ENCODE peak calls at places on chromosomes 4 and X, in ten cellular contexts. One of them, this sample, is unnamed.

GRCh38 chrX:10329984-10330383 is 173.2 kb downstream of the CLCN4 start:
- DNase-seq in OCI-LY7: no peak
- DNase-seq in mucosa of descending colon: no peak
- DNase-seq in H9: no peak
- DNase-seq in SK-N-SH: no peak
- DNase-seq in heart right ventricle: no peak
- DNase-seq in upper lobe of right lung: no peak
- DNase-seq in iPS DF 6.9: no peak
- DNase-seq in transverse colon: no peak
- DNase-seq in neural progenitor cell: no peak
- DNase-seq in this sample: no peak

GRCh38 chr4:108700358-108700757 is 50.0 kb downstream of the OSTC start:
- DNase-seq in OCI-LY7: no peak
- DNase-seq in mucosa of descending colon: no peak
- DNase-seq in H9: no peak
- DNase-seq in SK-N-SH: peak; percentile 17
- DNase-seq in heart right ventricle: no peak
- DNase-seq in upper lobe of right lung: no peak
- DNase-seq in iPS DF 6.9: no peak
- DNase-seq in transverse colon: no peak
- DNase-seq in neural progenitor cell: no peak
- DNase-seq in this sample: no peak

GRCh38 chrX:53089224-53089842 is 4.6 kb upstream of the KANTR start:
- DNase-seq in OCI-LY7: peak; percentile 58
- DNase-seq in mucosa of descending colon: no peak
- DNase-seq in H9: no peak
- DNase-seq in SK-N-SH: peak; percentile 66
- DNase-seq in heart right ventricle: peak; percentile 34
- DNase-seq in upper lobe of right lung: no peak
- DNase-seq in iPS DF 6.9: no peak
- DNase-seq in transverse colon: peak; percentile 65
- DNase-seq in neural progenitor cell: peak; percentile 52
- DNase-seq in this sample: no peak

GRCh38 chr4:56686537-56687231 is 5.6 kb upstream of the HOPX start:
- DNase-seq in OCI-LY7: no peak
- DNase-seq in mucosa of descending colon: no peak
- DNase-seq in H9: no peak
- DNase-seq in SK-N-SH: no peak
- DNase-seq in heart right ventricle: no peak
- DNase-seq in upper lobe of right lung: no peak
- DNase-seq in iPS DF 6.9: no peak
- DNase-seq in transverse colon: no peak
- DNase-seq in neural progenitor cell: no peak
- DNase-seq in this sample: no peak

GRCh38 chrX:40418413-40419195 is 162.2 kb upstream of the ATP6AP2 start:
- DNase-seq in OCI-LY7: no peak
- DNase-seq in mucosa of descending colon: no peak
- DNase-seq in H9: no peak
- DNase-seq in SK-N-SH: no peak
- DNase-seq in heart right ventricle: no peak
- DNase-seq in upper lobe of right lung: no peak
- DNase-seq in iPS DF 6.9: no peak
- DNase-seq in transverse colon: no peak
- DNase-seq in neural progenitor cell: no peak
- DNase-seq in this sample: peak; percentile 11

GRCh38 chr4:124396333-124396732 is 316.2 kb downstream of the ANKRD50 start:
- DNase-seq in OCI-LY7: no peak
- DNase-seq in mucosa of descending colon: no peak
- DNase-seq in H9: no peak
- DNase-seq in SK-N-SH: no peak
- DNase-seq in heart right ventricle: no peak
- DNase-seq in upper lobe of right lung: no peak
- DNase-seq in iPS DF 6.9: no peak
- DNase-seq in transverse colon: no peak
- DNase-seq in neural progenitor cell: no peak
- DNase-seq in this sample: no peak

GRCh38 chrX:46959101-46959500 is 46.9 kb downstream of the JADE3 start:
- DNase-seq in OCI-LY7: no peak
- DNase-seq in mucosa of descending colon: no peak
- DNase-seq in H9: no peak
- DNase-seq in SK-N-SH: no peak
- DNase-seq in heart right ventricle: no peak
- DNase-seq in upper lobe of right lung: no peak
- DNase-seq in iPS DF 6.9: no peak
- DNase-seq in transverse colon: no peak
- DNase-seq in neural progenitor cell: no peak
- DNase-seq in this sample: no peak

GRCh38 chr4:184472540-184473264 is 1.6 kb downstream of the IRF2 start:
- DNase-seq in OCI-LY7: peak; percentile 81
- DNase-seq in mucosa of descending colon: peak; percentile 95
- DNase-seq in H9: peak; percentile 53
- DNase-seq in SK-N-SH: peak; percentile 87
- DNase-seq in heart right ventricle: peak; percentile 81
- DNase-seq in upper lobe of right lung: peak; percentile 94
- DNase-seq in iPS DF 6.9: no peak
- DNase-seq in transverse colon: peak; percentile 92
- DNase-seq in neural progenitor cell: peak; percentile 86
- DNase-seq in this sample: peak; percentile 29

GRCh38 chr4:109921384-109921808 is 8.7 kb downstream of the EGF start:
- DNase-seq in OCI-LY7: no peak
- DNase-seq in mucosa of descending colon: no peak
- DNase-seq in H9: peak; percentile 37
- DNase-seq in SK-N-SH: no peak
- DNase-seq in heart right ventricle: no peak
- DNase-seq in upper lobe of right lung: no peak
- DNase-seq in iPS DF 6.9: no peak
- DNase-seq in transverse colon: no peak
- DNase-seq in neural progenitor cell: peak; percentile 90
- DNase-seq in this sample: no peak

GRCh38 chrX:69109706-69110635 is 55.3 kb downstream of the PJA1 start:
- DNase-seq in OCI-LY7: no peak
- DNase-seq in mucosa of descending colon: no peak
- DNase-seq in H9: peak; percentile 33
- DNase-seq in SK-N-SH: no peak
- DNase-seq in heart right ventricle: no peak
- DNase-seq in upper lobe of right lung: no peak
- DNase-seq in iPS DF 6.9: no peak
- DNase-seq in transverse colon: no peak
- DNase-seq in neural progenitor cell: peak; percentile 50
- DNase-seq in this sample: no peak

GRCh38 chr4:7554885-7555284 is 120.2 kb upstream of the PSAPL1 start:
- DNase-seq in OCI-LY7: no peak
- DNase-seq in mucosa of descending colon: no peak
- DNase-seq in H9: no peak
- DNase-seq in SK-N-SH: no peak
- DNase-seq in heart right ventricle: no peak
- DNase-seq in upper lobe of right lung: no peak
- DNase-seq in iPS DF 6.9: no peak
- DNase-seq in transverse colon: no peak
- DNase-seq in neural progenitor cell: no peak
- DNase-seq in this sample: no peak

GRCh38 chr4:22301253-22301652 is 214.6 kb downstream of the ADGRA3 start:
- DNase-seq in OCI-LY7: no peak
- DNase-seq in mucosa of descending colon: no peak
- DNase-seq in H9: no peak
- DNase-seq in SK-N-SH: no peak
- DNase-seq in heart right ventricle: no peak
- DNase-seq in upper lobe of right lung: no peak
- DNase-seq in iPS DF 6.9: no peak
- DNase-seq in transverse colon: no peak
- DNase-seq in neural progenitor cell: no peak
- DNase-seq in this sample: no peak

GRCh38 chrX:110992611-110993010 is 103.4 kb upstream of the PAK3 start:
- DNase-seq in OCI-LY7: peak; percentile 9
- DNase-seq in mucosa of descending colon: no peak
- DNase-seq in H9: peak; percentile 67
- DNase-seq in SK-N-SH: peak; percentile 24
- DNase-seq in heart right ventricle: no peak
- DNase-seq in upper lobe of right lung: no peak
- DNase-seq in iPS DF 6.9: peak; percentile 18
- DNase-seq in transverse colon: no peak
- DNase-seq in neural progenitor cell: peak; percentile 65
- DNase-seq in this sample: peak; percentile 13

GRCh38 chr4:47213971-47214370 is 182.6 kb downstream of the GABRB1 start:
- DNase-seq in OCI-LY7: no peak
- DNase-seq in mucosa of descending colon: no peak
- DNase-seq in H9: no peak
- DNase-seq in SK-N-SH: no peak
- DNase-seq in heart right ventricle: no peak
- DNase-seq in upper lobe of right lung: no peak
- DNase-seq in iPS DF 6.9: no peak
- DNase-seq in transverse colon: no peak
- DNase-seq in neural progenitor cell: no peak
- DNase-seq in this sample: no peak

GRCh38 chr4:13243152-13243551 is 241.0 kb downstream of the RAB28 start:
- DNase-seq in OCI-LY7: no peak
- DNase-seq in mucosa of descending colon: no peak
- DNase-seq in H9: no peak
- DNase-seq in SK-N-SH: no peak
- DNase-seq in heart right ventricle: no peak
- DNase-seq in upper lobe of right lung: no peak
- DNase-seq in iPS DF 6.9: no peak
- DNase-seq in transverse colon: no peak
- DNase-seq in neural progenitor cell: no peak
- DNase-seq in this sample: no peak

GRCh38 chr4:88614058-88614457 is 21.8 kb downstream of the HERC3 start:
- DNase-seq in OCI-LY7: no peak
- DNase-seq in mucosa of descending colon: no peak
- DNase-seq in H9: no peak
- DNase-seq in SK-N-SH: no peak
- DNase-seq in heart right ventricle: no peak
- DNase-seq in upper lobe of right lung: no peak
- DNase-seq in iPS DF 6.9: no peak
- DNase-seq in transverse colon: no peak
- DNase-seq in neural progenitor cell: no peak
- DNase-seq in this sample: no peak

GRCh38 chr4:88610771-88611170 is 18.5 kb downstream of the HERC3 start:
- DNase-seq in OCI-LY7: no peak
- DNase-seq in mucosa of descending colon: no peak
- DNase-seq in H9: no peak
- DNase-seq in SK-N-SH: no peak
- DNase-seq in heart right ventricle: peak; percentile 50
- DNase-seq in upper lobe of right lung: no peak
- DNase-seq in iPS DF 6.9: no peak
- DNase-seq in transverse colon: no peak
- DNase-seq in neural progenitor cell: no peak
- DNase-seq in this sample: no peak

GRCh38 chr4:88616275-88616996 is 24.2 kb downstream of the HERC3 start:
- DNase-seq in OCI-LY7: no peak
- DNase-seq in mucosa of descending colon: no peak
- DNase-seq in H9: no peak
- DNase-seq in SK-N-SH: no peak
- DNase-seq in heart right ventricle: no peak
- DNase-seq in upper lobe of right lung: no peak
- DNase-seq in iPS DF 6.9: no peak
- DNase-seq in transverse colon: no peak
- DNase-seq in neural progenitor cell: no peak
- DNase-seq in this sample: no peak

GRCh38 chr4:88609387-88609786 is 17.1 kb downstream of the HERC3 start:
- DNase-seq in OCI-LY7: no peak
- DNase-seq in mucosa of descending colon: no peak
- DNase-seq in H9: no peak
- DNase-seq in SK-N-SH: no peak
- DNase-seq in heart right ventricle: no peak
- DNase-seq in upper lobe of right lung: no peak
- DNase-seq in iPS DF 6.9: no peak
- DNase-seq in transverse colon: no peak
- DNase-seq in neural progenitor cell: no peak
- DNase-seq in this sample: no peak

DNA sequence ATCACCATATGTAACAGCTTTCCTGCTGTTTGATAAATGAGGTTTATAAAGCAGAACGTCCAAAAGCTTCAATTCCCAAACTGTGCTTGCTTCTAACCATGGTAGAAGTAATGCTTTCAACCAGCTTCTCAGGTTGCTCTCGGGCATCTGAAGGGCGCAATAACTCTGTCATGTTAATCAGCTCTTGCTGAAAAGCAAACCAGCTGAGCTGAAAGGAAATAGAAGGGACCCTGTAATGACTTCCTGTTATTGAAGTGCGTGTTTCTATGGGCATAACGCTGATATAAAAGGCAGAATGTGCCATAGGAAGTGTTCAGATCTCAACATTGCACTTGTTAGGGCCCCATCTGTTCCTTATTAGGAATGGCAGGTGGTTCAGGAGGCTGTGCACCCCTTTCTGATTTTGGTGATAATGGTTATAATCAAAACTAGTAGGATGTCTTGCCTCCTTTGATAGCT is 21.2 kb downstream of the HERC3 start:
- DNase-seq in OCI-LY7: peak; percentile 41
- DNase-seq in mucosa of descending colon: no peak
- DNase-seq in H9: no peak
- DNase-seq in SK-N-SH: no peak
- DNase-seq in heart right ventricle: no peak
- DNase-seq in upper lobe of right lung: no peak
- DNase-seq in iPS DF 6.9: no peak
- DNase-seq in transverse colon: no peak
- DNase-seq in neural progenitor cell: no peak
- DNase-seq in this sample: peak; percentile 84
- H3K4me1 ChIP-seq in OCI-LY7: peaks cover 10% of the 10 kb centered on the region
- H3K4me1 ChIP-seq in mucosa of descending colon: peaks cover 17% of the 10 kb centered on the region
- H3K4me1 ChIP-seq in H9: peaks cover 4% of the 10 kb centered on the region
- H3K4me1 ChIP-seq in SK-N-SH: peaks cover 28% of the 10 kb centered on the region
- H3K4me1 ChIP-seq in heart right ventricle: peaks cover 94% of the 10 kb centered on the region
- H3K4me1 ChIP-seq in upper lobe of right lung: peaks cover 37% of the 10 kb centered on the region
- H3K4me1 ChIP-seq in iPS DF 6.9: no peaks in the 10 kb centered on the region
- H3K4me1 ChIP-seq in transverse colon: peaks cover 38% of the 10 kb centered on the region
- H3K4me1 ChIP-seq in neural progenitor cell: peaks cover 7% of the 10 kb centered on the region
- H3K4me1 ChIP-seq in this sample: peaks cover 67% of the 10 kb centered on the region

GRCh38 chr4:152661649-152662048 is 18.1 kb downstream of the TMEM154 start:
- DNase-seq in OCI-LY7: peak; percentile 35
- DNase-seq in mucosa of descending colon: no peak
- DNase-seq in H9: no peak
- DNase-seq in SK-N-SH: no peak
- DNase-seq in heart right ventricle: no peak
- DNase-seq in upper lobe of right lung: no peak
- DNase-seq in iPS DF 6.9: no peak
- DNase-seq in transverse colon: no peak
- DNase-seq in neural progenitor cell: no peak
- DNase-seq in this sample: no peak
- H3K4me1 ChIP-seq in OCI-LY7: peaks cover 76% of the 10 kb centered on the region
- H3K4me1 ChIP-seq in mucosa of descending colon: no peaks in the 10 kb centered on the region
- H3K4me1 ChIP-seq in H9: peaks cover 5% of the 10 kb centered on the region
- H3K4me1 ChIP-seq in SK-N-SH: no peaks in the 10 kb centered on the region
- H3K4me1 ChIP-seq in heart right ventricle: no peaks in the 10 kb centered on the region
- H3K4me1 ChIP-seq in upper lobe of right lung: no peaks in the 10 kb centered on the region
- H3K4me1 ChIP-seq in iPS DF 6.9: peaks cover 2% of the 10 kb centered on the region
- H3K4me1 ChIP-seq in transverse colon: no peaks in the 10 kb centered on the region
- H3K4me1 ChIP-seq in neural progenitor cell: no peaks in the 10 kb centered on the region
- H3K4me1 ChIP-seq in this sample: peaks cover 6% of the 10 kb centered on the region

GRCh38 chr4:153239409-153239808 is 35.2 kb downstream of the TRIM2 start:
- DNase-seq in OCI-LY7: no peak
- DNase-seq in mucosa of descending colon: no peak
- DNase-seq in H9: no peak
- DNase-seq in SK-N-SH: no peak
- DNase-seq in heart right ventricle: no peak
- DNase-seq in upper lobe of right lung: no peak
- DNase-seq in iPS DF 6.9: no peak
- DNase-seq in transverse colon: no peak
- DNase-seq in neural progenitor cell: no peak
- DNase-seq in this sample: no peak
- H3K4me1 ChIP-seq in OCI-LY7: peaks cover 12% of the 10 kb centered on the region
- H3K4me1 ChIP-seq in mucosa of descending colon: peaks cover 39% of the 10 kb centered on the region
- H3K4me1 ChIP-seq in H9: peaks cover 11% of the 10 kb centered on the region
- H3K4me1 ChIP-seq in SK-N-SH: peaks cover 14% of the 10 kb centered on the region
- H3K4me1 ChIP-seq in heart right ventricle: peaks cover 38% of the 10 kb centered on the region
- H3K4me1 ChIP-seq in upper lobe of right lung: peaks cover 5% of the 10 kb centered on the region
- H3K4me1 ChIP-seq in iPS DF 6.9: peaks cover 7% of the 10 kb centered on the region
- H3K4me1 ChIP-seq in transverse colon: peaks cover 47% of the 10 kb centered on the region
- H3K4me1 ChIP-seq in neural progenitor cell: no peaks in the 10 kb centered on the region
- H3K4me1 ChIP-seq in this sample: no peaks in the 10 kb centered on the region

GRCh38 chr4:96916731-96917130 is 1076.8 kb downstream of the PDHA2 start:
- DNase-seq in OCI-LY7: no peak
- DNase-seq in mucosa of descending colon: no peak
- DNase-seq in H9: peak; percentile 38
- DNase-seq in SK-N-SH: peak; percentile 1
- DNase-seq in heart right ventricle: no peak
- DNase-seq in upper lobe of right lung: no peak
- DNase-seq in iPS DF 6.9: no peak
- DNase-seq in transverse colon: no peak
- DNase-seq in neural progenitor cell: peak; percentile 61
- DNase-seq in this sample: no peak
- H3K4me1 ChIP-seq in OCI-LY7: no peaks in the 10 kb centered on the region
- H3K4me1 ChIP-seq in mucosa of descending colon: no peaks in the 10 kb centered on the region
- H3K4me1 ChIP-seq in H9: no peaks in the 10 kb centered on the region
- H3K4me1 ChIP-seq in SK-N-SH: no peaks in the 10 kb centered on the region
- H3K4me1 ChIP-seq in heart right ventricle: no peaks in the 10 kb centered on the region
- H3K4me1 ChIP-seq in upper lobe of right lung: no peaks in the 10 kb centered on the region
- H3K4me1 ChIP-seq in iPS DF 6.9: no peaks in the 10 kb centered on the region
- H3K4me1 ChIP-seq in transverse colon: no peaks in the 10 kb centered on the region
- H3K4me1 ChIP-seq in neural progenitor cell: peaks cover 13% of the 10 kb centered on the region
- H3K4me1 ChIP-seq in this sample: no peaks in the 10 kb centered on the region

This sample was measured in CD4-positive, alpha-beta memory T cell.